ENCODE peak calls at places on chromosomes 4 and X, in nine cellular contexts. One of them, this sample, is unnamed.
A peak's percentile ranks its signal among the peaks of the same experiment; 100 is the strongest.

GRCh38 chrX:113594504-113594903 is 753.9 kb upstream of the AMOT start:
- DNase-seq in GM12878: no peak
- DNase-seq in uterus: no peak
- DNase-seq in adrenal gland: no peak
- DNase-seq in lung: no peak
- DNase-seq in tibial nerve: no peak
- DNase-seq in brain microvascular endothelial cell: no peak
- DNase-seq in fibroblast of lung: no peak
- DNase-seq in kidney epithelial cell: no peak
- DNase-seq in this sample: no peak

GRCh38 chr4:73407227-73407673 is 3.2 kb downstream of the ALB start:
- DNase-seq in uterus: no peak
- DNase-seq in GM12878: no peak
- DNase-seq in tibial nerve: no peak
- DNase-seq in kidney epithelial cell: no peak
- DNase-seq in lung: no peak
- DNase-seq in fibroblast of lung: no peak
- DNase-seq in brain microvascular endothelial cell: no peak
- DNase-seq in adrenal gland: no peak
- DNase-seq in this sample: no peak

GRCh38 chr4:36399762-36400353 is 118.4 kb downstream of the DTHD1 start:
- DNase-seq in brain microvascular endothelial cell: no peak
- DNase-seq in fibroblast of lung: peak; percentile 2
- DNase-seq in kidney epithelial cell: no peak
- DNase-seq in GM12878: peak; percentile 24
- DNase-seq in lung: no peak
- DNase-seq in uterus: no peak
- DNase-seq in tibial nerve: no peak
- DNase-seq in adrenal gland: peak; percentile 38
- DNase-seq in this sample: peak; percentile 52

GRCh38 chr4:107210450-107211239 is 174.5 kb upstream of the DKK2 start:
- DNase-seq in uterus: no peak
- DNase-seq in GM12878: no peak
- DNase-seq in tibial nerve: no peak
- DNase-seq in kidney epithelial cell: no peak
- DNase-seq in fibroblast of lung: peak; percentile 62
- DNase-seq in lung: no peak
- DNase-seq in brain microvascular endothelial cell: no peak
- DNase-seq in adrenal gland: no peak
- DNase-seq in this sample: peak; percentile 78

GRCh38 chr4:15882675-15883086 is 55.9 kb downstream of the FGFBP1 start:
- DNase-seq in tibial nerve: no peak
- DNase-seq in adrenal gland: peak; percentile 55
- DNase-seq in kidney epithelial cell: peak; percentile 50
- DNase-seq in lung: peak; percentile 43
- DNase-seq in fibroblast of lung: peak; percentile 85
- DNase-seq in uterus: peak; percentile 44
- DNase-seq in brain microvascular endothelial cell: peak; percentile 41
- DNase-seq in GM12878: peak; percentile 64
- DNase-seq in this sample: peak; percentile 86

GRCh38 chr4:79651516-79651915 is 243.5 kb upstream of the GK2 start:
- DNase-seq in brain microvascular endothelial cell: peak; percentile 54
- DNase-seq in adrenal gland: no peak
- DNase-seq in fibroblast of lung: no peak
- DNase-seq in uterus: no peak
- DNase-seq in kidney epithelial cell: no peak
- DNase-seq in lung: no peak
- DNase-seq in tibial nerve: no peak
- DNase-seq in GM12878: no peak
- DNase-seq in this sample: peak; percentile 46

GRCh38 chr4:30860983-30861382 is 140.8 kb downstream of the PCDH7 start:
- DNase-seq in lung: no peak
- DNase-seq in tibial nerve: no peak
- DNase-seq in kidney epithelial cell: no peak
- DNase-seq in uterus: no peak
- DNase-seq in adrenal gland: no peak
- DNase-seq in brain microvascular endothelial cell: no peak
- DNase-seq in fibroblast of lung: no peak
- DNase-seq in GM12878: no peak
- DNase-seq in this sample: peak; percentile 78

GRCh38 chr4:4776934-4777333 is 82.5 kb upstream of the MSX1 start:
- DNase-seq in lung: no peak
- DNase-seq in GM12878: no peak
- DNase-seq in tibial nerve: no peak
- DNase-seq in fibroblast of lung: no peak
- DNase-seq in kidney epithelial cell: no peak
- DNase-seq in adrenal gland: no peak
- DNase-seq in brain microvascular endothelial cell: no peak
- DNase-seq in uterus: no peak
- DNase-seq in this sample: no peak

GRCh38 chr4:144450526-144450925 is 195.4 kb upstream of the HHIP start:
- DNase-seq in uterus: no peak
- DNase-seq in adrenal gland: no peak
- DNase-seq in kidney epithelial cell: peak; percentile 18
- DNase-seq in fibroblast of lung: no peak
- DNase-seq in tibial nerve: no peak
- DNase-seq in brain microvascular endothelial cell: no peak
- DNase-seq in GM12878: no peak
- DNase-seq in lung: no peak
- DNase-seq in this sample: no peak

GRCh38 chr4:144451771-144452170 is 194.2 kb upstream of the HHIP start:
- DNase-seq in lung: no peak
- DNase-seq in GM12878: no peak
- DNase-seq in brain microvascular endothelial cell: no peak
- DNase-seq in adrenal gland: no peak
- DNase-seq in fibroblast of lung: peak; percentile 95
- DNase-seq in tibial nerve: no peak
- DNase-seq in kidney epithelial cell: no peak
- DNase-seq in uterus: no peak
- DNase-seq in this sample: no peak

DNA sequence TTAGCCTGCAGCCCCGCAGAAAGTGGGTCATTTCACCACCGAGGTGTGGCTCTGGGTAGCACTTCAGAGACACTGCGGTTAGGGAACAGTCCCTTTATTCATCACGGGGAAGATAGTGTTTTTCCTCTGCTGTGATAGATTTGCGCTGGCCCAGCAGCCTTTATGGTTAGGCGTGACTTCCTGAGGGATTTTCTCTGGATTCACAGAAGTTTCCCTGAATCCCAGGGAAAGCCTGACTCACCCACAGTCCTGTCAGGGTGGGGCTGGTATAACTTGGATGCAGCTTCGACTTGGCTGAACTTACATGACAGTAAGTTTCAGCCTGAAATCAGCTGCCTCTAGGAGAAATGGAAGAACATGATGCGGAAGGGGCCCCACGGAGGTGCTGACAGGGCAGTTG is 196.3 kb upstream of the HHIP start:
- DNase-seq in fibroblast of lung: peak; percentile 67
- DNase-seq in brain microvascular endothelial cell: no peak
- DNase-seq in tibial nerve: peak; percentile 33
- DNase-seq in GM12878: no peak
- DNase-seq in lung: no peak
- DNase-seq in adrenal gland: no peak
- DNase-seq in uterus: no peak
- DNase-seq in kidney epithelial cell: no peak
- DNase-seq in this sample: peak; percentile 2
- TF ChIP-seq CTCF in fibroblast of lung: no peak
- TF ChIP-seq CTCF in brain microvascular endothelial cell: no peak
- TF ChIP-seq CTCF in tibial nerve: no peak
- TF ChIP-seq CTCF in GM12878: no peak
- TF ChIP-seq CTCF in lung: no peak
- TF ChIP-seq CTCF in adrenal gland: no peak
- TF ChIP-seq CTCF in uterus: no peak
- TF ChIP-seq CTCF in kidney epithelial cell: no peak
- TF ChIP-seq CTCF in this sample: no peak

GRCh38 chrX:71302461-71303213 is 1.1 kb downstream of the ITGB1BP2 start:
- DNase-seq in uterus: no peak
- DNase-seq in kidney epithelial cell: no peak
- DNase-seq in GM12878: no peak
- DNase-seq in fibroblast of lung: no peak
- DNase-seq in tibial nerve: no peak
- DNase-seq in lung: no peak
- DNase-seq in brain microvascular endothelial cell: no peak
- DNase-seq in adrenal gland: no peak
- DNase-seq in this sample: peak; percentile 15

GRCh38 chrX:71298119-71298518 is 3.4 kb upstream of the ITGB1BP2 start:
- DNase-seq in fibroblast of lung: peak; percentile 19
- DNase-seq in kidney epithelial cell: no peak
- DNase-seq in brain microvascular endothelial cell: no peak
- DNase-seq in uterus: no peak
- DNase-seq in adrenal gland: peak; percentile 62
- DNase-seq in tibial nerve: no peak
- DNase-seq in lung: no peak
- DNase-seq in GM12878: no peak
- DNase-seq in this sample: no peak

GRCh38 chrX:71296806-71297205 is 4.7 kb upstream of the ITGB1BP2 start:
- DNase-seq in lung: no peak
- DNase-seq in adrenal gland: no peak
- DNase-seq in uterus: no peak
- DNase-seq in brain microvascular endothelial cell: no peak
- DNase-seq in fibroblast of lung: no peak
- DNase-seq in tibial nerve: no peak
- DNase-seq in kidney epithelial cell: no peak
- DNase-seq in GM12878: no peak
- DNase-seq in this sample: no peak

GRCh38 chrX:71304561-71304960 is 3.0 kb downstream of the ITGB1BP2 start:
- DNase-seq in GM12878: no peak
- DNase-seq in lung: no peak
- DNase-seq in uterus: no peak
- DNase-seq in brain microvascular endothelial cell: no peak
- DNase-seq in adrenal gland: no peak
- DNase-seq in tibial nerve: no peak
- DNase-seq in kidney epithelial cell: no peak
- DNase-seq in fibroblast of lung: no peak
- DNase-seq in this sample: no peak

GRCh38 chrX:71301195-71301924 is at the start of gene ITGB1BP2:
- DNase-seq in brain microvascular endothelial cell: no peak
- DNase-seq in GM12878: no peak
- DNase-seq in lung: no peak
- DNase-seq in adrenal gland: no peak
- DNase-seq in fibroblast of lung: peak; percentile 60
- DNase-seq in tibial nerve: no peak
- DNase-seq in uterus: peak; percentile 23
- DNase-seq in kidney epithelial cell: no peak
- DNase-seq in this sample: no peak
- H3K36me3 ChIP-seq in brain microvascular endothelial cell: peaks cover 44% of the 10 kb centered on the region
- H3K36me3 ChIP-seq in GM12878: peaks cover 7% of the 10 kb centered on the region
- H3K36me3 ChIP-seq in lung: peaks cover 17% of the 10 kb centered on the region
- H3K36me3 ChIP-seq in adrenal gland: no peaks in the 10 kb centered on the region
- H3K36me3 ChIP-seq in fibroblast of lung: no peaks in the 10 kb centered on the region
- H3K36me3 ChIP-seq in tibial nerve: no peaks in the 10 kb centered on the region
- H3K36me3 ChIP-seq in uterus: no peaks in the 10 kb centered on the region
- H3K36me3 ChIP-seq in kidney epithelial cell: peaks cover 1% of the 10 kb centered on the region
- H3K36me3 ChIP-seq in this sample: peaks cover 7% of the 10 kb centered on the region

GRCh38 chr4:40231464-40231863 is 34.6 kb downstream of the RHOH start:
- DNase-seq in kidney epithelial cell: no peak
- DNase-seq in uterus: no peak
- DNase-seq in GM12878: no peak
- DNase-seq in brain microvascular endothelial cell: no peak
- DNase-seq in lung: no peak
- DNase-seq in fibroblast of lung: no peak
- DNase-seq in tibial nerve: no peak
- DNase-seq in adrenal gland: no peak
- DNase-seq in this sample: no peak

GRCh38 chr4:40225497-40225896 is 28.7 kb downstream of the RHOH start:
- DNase-seq in lung: no peak
- DNase-seq in kidney epithelial cell: no peak
- DNase-seq in fibroblast of lung: no peak
- DNase-seq in uterus: no peak
- DNase-seq in adrenal gland: no peak
- DNase-seq in tibial nerve: no peak
- DNase-seq in brain microvascular endothelial cell: no peak
- DNase-seq in GM12878: no peak
- DNase-seq in this sample: no peak

GRCh38 chr4:40232610-40233009 is 35.8 kb downstream of the RHOH start:
- DNase-seq in uterus: no peak
- DNase-seq in fibroblast of lung: no peak
- DNase-seq in lung: no peak
- DNase-seq in brain microvascular endothelial cell: no peak
- DNase-seq in adrenal gland: no peak
- DNase-seq in tibial nerve: no peak
- DNase-seq in kidney epithelial cell: no peak
- DNase-seq in GM12878: no peak
- DNase-seq in this sample: no peak

GRCh38 chr4:40227284-40227683 is 30.5 kb downstream of the RHOH start:
- DNase-seq in adrenal gland: no peak
- DNase-seq in fibroblast of lung: no peak
- DNase-seq in kidney epithelial cell: no peak
- DNase-seq in uterus: no peak
- DNase-seq in tibial nerve: no peak
- DNase-seq in lung: no peak
- DNase-seq in GM12878: peak; percentile 77
- DNase-seq in brain microvascular endothelial cell: no peak
- DNase-seq in this sample: no peak

GRCh38 chr4:40228497-40229365 is 31.9 kb downstream of the RHOH start:
- DNase-seq in tibial nerve: no peak
- DNase-seq in uterus: no peak
- DNase-seq in GM12878: peak; percentile 77
- DNase-seq in adrenal gland: no peak
- DNase-seq in brain microvascular endothelial cell: no peak
- DNase-seq in fibroblast of lung: no peak
- DNase-seq in kidney epithelial cell: no peak
- DNase-seq in lung: no peak
- DNase-seq in this sample: no peak
- H3K4me3 ChIP-seq in tibial nerve: no peak overlapping the region
- H3K4me3 ChIP-seq in uterus: no peak overlapping the region
- H3K4me3 ChIP-seq in GM12878: peak overlapping the region; percentile 13
- H3K4me3 ChIP-seq in adrenal gland: no peak overlapping the region
- H3K4me3 ChIP-seq in brain microvascular endothelial cell: no peak overlapping the region
- H3K4me3 ChIP-seq in fibroblast of lung: no peak overlapping the region
- H3K4me3 ChIP-seq in kidney epithelial cell: no peak overlapping the region
- H3K4me3 ChIP-seq in lung: no peak overlapping the region
- H3K4me3 ChIP-seq in this sample: no peak overlapping the region

GRCh38 chrX:16827225-16827624 is 41.0 kb downstream of the TXLNG start:
- DNase-seq in tibial nerve: no peak
- DNase-seq in kidney epithelial cell: no peak
- DNase-seq in adrenal gland: peak; percentile 51
- DNase-seq in GM12878: no peak
- DNase-seq in uterus: no peak
- DNase-seq in fibroblast of lung: no peak
- DNase-seq in brain microvascular endothelial cell: no peak
- DNase-seq in lung: no peak
- DNase-seq in this sample: peak; percentile 72

GRCh38 chrX:16828126-16828908 is 41.8 kb downstream of the RBBP7 start:
- DNase-seq in tibial nerve: peak; percentile 15
- DNase-seq in uterus: peak; percentile 38
- DNase-seq in kidney epithelial cell: no peak
- DNase-seq in GM12878: no peak
- DNase-seq in brain microvascular endothelial cell: peak; percentile 93
- DNase-seq in fibroblast of lung: peak; percentile 95
- DNase-seq in lung: no peak
- DNase-seq in adrenal gland: peak; percentile 80
- DNase-seq in this sample: peak; percentile 76

GRCh38 chrX:16825306-16826035 is 39.2 kb downstream of the TXLNG start:
- DNase-seq in brain microvascular endothelial cell: no peak
- DNase-seq in adrenal gland: no peak
- DNase-seq in lung: no peak
- DNase-seq in tibial nerve: no peak
- DNase-seq in GM12878: no peak
- DNase-seq in fibroblast of lung: no peak
- DNase-seq in uterus: no peak
- DNase-seq in kidney epithelial cell: no peak
- DNase-seq in this sample: peak; percentile 78

GRCh38 chrX:16822723-16823122 is 36.5 kb downstream of the TXLNG start:
- DNase-seq in GM12878: no peak
- DNase-seq in tibial nerve: no peak
- DNase-seq in lung: no peak
- DNase-seq in kidney epithelial cell: no peak
- DNase-seq in uterus: no peak
- DNase-seq in brain microvascular endothelial cell: peak; percentile 63
- DNase-seq in adrenal gland: no peak
- DNase-seq in fibroblast of lung: no peak
- DNase-seq in this sample: peak; percentile 73

DNA sequence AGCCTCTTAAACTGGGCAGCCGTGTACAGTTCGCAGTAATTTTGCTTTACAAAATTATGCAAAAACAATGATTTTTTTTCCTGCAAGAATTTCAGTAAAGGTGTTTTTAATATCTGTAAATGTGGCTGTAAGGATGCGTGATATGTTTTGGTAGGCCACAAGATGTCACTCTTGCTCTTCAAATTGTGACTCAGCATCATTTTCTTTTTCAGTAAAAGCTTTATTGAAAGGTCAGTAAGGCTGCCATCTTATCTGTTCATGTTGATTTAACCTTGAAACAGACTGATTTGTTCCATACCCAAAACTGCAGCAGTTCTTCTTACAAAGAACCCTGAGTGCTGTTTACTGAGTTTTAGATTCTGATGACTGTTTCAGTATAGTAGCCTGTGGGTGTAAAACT is 39.9 kb downstream of the TXLNG start:
- DNase-seq in tibial nerve: no peak
- DNase-seq in GM12878: no peak
- DNase-seq in brain microvascular endothelial cell: no peak
- DNase-seq in fibroblast of lung: peak; percentile 62
- DNase-seq in lung: no peak
- DNase-seq in uterus: no peak
- DNase-seq in adrenal gland: no peak
- DNase-seq in kidney epithelial cell: no peak
- DNase-seq in this sample: peak; percentile 43
- TF ChIP-seq CTCF in tibial nerve: peak; percentile 26
- TF ChIP-seq CTCF in GM12878: peak; percentile 37
- TF ChIP-seq CTCF in brain microvascular endothelial cell: peak; percentile 52
- TF ChIP-seq CTCF in fibroblast of lung: peak; percentile 43
- TF ChIP-seq CTCF in lung: peak; percentile 16
- TF ChIP-seq CTCF in uterus: peak; percentile 61
- TF ChIP-seq CTCF in adrenal gland: peak; percentile 69
- TF ChIP-seq CTCF in kidney epithelial cell: peak; percentile 40
- TF ChIP-seq CTCF in this sample: peak; percentile 35

This sample was measured in bronchial epithelial cell.